ENCODE peak calls at places on chromosomes 5 and 9, in nine cellular contexts. W is CD8-positive, alpha-beta T cell; R is adipocyte; M is posterior cingulate gyrus; E is stomach; H is OCI-M1; L is fibroblast of the aortic adventitia; I is left ventricle myocardium superior; J is nephron progenitor cell. F is an unnamed sample.

GRCh38 chr9:70413427-70413797 is 1.0 kb downstream of the KLF9 start:
- DNase-seq in M (peak; percentile 31), E (no peak), I (peak; percentile 86), J (peak; percentile 55), L (no peak), H (no peak), W (peak; percentile 60), R (peak; percentile 86), F (no peak)

GRCh38 chr9:110619831-110620230 is 40.3 kb upstream of the SVEP1 start:
- DNase-seq in I (no peak), R (peak; percentile 14), M (no peak), E (no peak), W (no peak), J (no peak), L (peak; percentile 67), H (no peak), F (no peak)

GRCh38 chr5:126683912-126684311 is 83.2 kb downstream of the PHAX start:
- DNase-seq in E (no peak), H (no peak), I (no peak), J (no peak), L (no peak), W (no peak), R (no peak), M (no peak), F (no peak)

GRCh38 chr5:160508780-160509361 is 87.2 kb downstream of the PTTG1 start:
- DNase-seq in R (peak; percentile 94), H (peak; percentile 93), M (no peak), E (peak; percentile 53), I (no peak), J (peak; percentile 64), L (peak; percentile 97), W (peak; percentile 45), F (peak; percentile 84)

GRCh38 chr5:179123109-179123426 is 62.9 kb downstream of the ZNF354C start:
- DNase-seq in H (no peak), R (no peak), M (no peak), W (no peak), I (no peak), J (no peak), L (no peak), E (peak; percentile 2), F (no peak)

GRCh38 chr9:109913461-109913810 is 133.4 kb downstream of the PALM2AKAP2 start:
- DNase-seq in M (no peak), J (no peak), W (no peak), E (no peak), R (no peak), H (no peak), L (peak; percentile 30), I (no peak), F (no peak)

GRCh38 chr9:10612649-10613398 is at the start of gene PTPRD:
- DNase-seq in H (peak; percentile 91), I (no peak), E (peak; percentile 67), L (peak; percentile 2), W (no peak), M (peak; percentile 59), R (peak; percentile 48), J (peak; percentile 73), F (peak; percentile 42)

GRCh38 chr5:59843511-59844230 is 49.9 kb downstream of the PDE4D start:
- DNase-seq in R (peak; percentile 49), I (no peak), E (no peak), H (no peak), L (no peak), M (no peak), J (no peak), W (no peak), F (peak; percentile 64)

GRCh38 chr5:74598731-74599624 is 41.5 kb downstream of the ENC1 start:
- DNase-seq in L (peak; percentile 53), H (no peak), I (no peak), J (no peak), R (no peak), W (no peak), M (no peak), E (no peak), F (peak; percentile 26)

GRCh38 chr5:12615141-12615820 is 711.0 kb upstream of the CTNND2 start:
- DNase-seq in J (no peak), I (no peak), M (no peak), H (peak; percentile 97), L (no peak), R (no peak), E (no peak), W (no peak), F (no peak)

GRCh38 chr5:180593446-180594206 is 2.3 kb upstream of the SCGB3A1 start:
- DNase-seq in R (no peak), J (no peak), L (no peak), E (peak; percentile 21), W (no peak), M (no peak), H (no peak), I (no peak), F (no peak)

GRCh38 chr5:107529618-107530017 is 141.1 kb downstream of the EFNA5 start:
- DNase-seq in E (no peak), W (no peak), I (no peak), L (no peak), R (no peak), M (no peak), H (no peak), J (no peak), F (no peak)

GRCh38 chr9:93094294-93095204 is 1.5 kb upstream of the CARD19 start:
- DNase-seq in E (no peak), M (no peak), I (peak; percentile 72), H (peak; percentile 26), L (no peak), J (no peak), W (no peak), R (peak; percentile 16), F (peak; percentile 21)